ENCODE peak calls at places on chromosomes 7 and 10, in four cellular contexts. One of them, this sample, is unnamed.

GRCh38 chr7:99190359-99191009 is 17.4 kb downstream of the KPNA7 start:
- DNase-seq in H1: no peak
- DNase-seq in K562: no peak
- DNase-seq in HepG2: peak; percentile 71
- DNase-seq in this sample: no peak

GRCh38 chr10:114691442-114691941 is 33.4 kb upstream of the ABLIM1 start:
- DNase-seq in H1: no peak
- DNase-seq in K562: no peak
- DNase-seq in HepG2: peak; percentile 28
- DNase-seq in this sample: no peak

GRCh38 chr10:34526186-34526585 is 288.9 kb downstream of the PARD3 start:
- DNase-seq in H1: no peak
- DNase-seq in K562: no peak
- DNase-seq in HepG2: no peak
- DNase-seq in this sample: peak; percentile 50

GRCh38 chr7:36264123-36264916 is 111.3 kb downstream of the EEPD1 start:
- DNase-seq in H1: no peak
- DNase-seq in K562: no peak
- DNase-seq in HepG2: no peak
- DNase-seq in this sample: no peak

GRCh38 chr7:38317457-38318037 is 44.1 kb upstream of the TARP start:
- DNase-seq in H1: no peak
- DNase-seq in K562: no peak
- DNase-seq in HepG2: no peak
- DNase-seq in this sample: no peak

GRCh38 chr10:49187950-49188761 is at the start of gene TMEM273:
- DNase-seq in H1: no peak
- DNase-seq in K562: peak; percentile 62
- DNase-seq in HepG2: no peak
- DNase-seq in this sample: peak; percentile 32

GRCh38 chr10:114499630-114500190 is 95.4 kb upstream of the AFAP1L2 start:
- DNase-seq in H1: no peak
- DNase-seq in K562: no peak
- DNase-seq in HepG2: no peak
- DNase-seq in this sample: no peak

GRCh38 chr7:5143106-5143505 is 46.9 kb upstream of the WIPI2 start:
- DNase-seq in H1: no peak
- DNase-seq in K562: no peak
- DNase-seq in HepG2: no peak
- DNase-seq in this sample: no peak

GRCh38 chr10:130387936-130388580 is 251.9 kb downstream of the GLRX3 start:
- DNase-seq in H1: no peak
- DNase-seq in K562: no peak
- DNase-seq in HepG2: no peak
- DNase-seq in this sample: no peak

GRCh38 chr7:25686493-25686892 is 458.2 kb upstream of the NPVF start:
- DNase-seq in H1: no peak
- DNase-seq in K562: no peak
- DNase-seq in HepG2: no peak
- DNase-seq in this sample: no peak

GRCh38 chr7:33624172-33624571 is 281.2 kb upstream of the BMPER start:
- DNase-seq in H1: no peak
- DNase-seq in K562: no peak
- DNase-seq in HepG2: no peak
- DNase-seq in this sample: no peak

GRCh38 chr10:31064334-31064733 is 32.7 kb upstream of the ZNF438 start:
- DNase-seq in H1: no peak
- DNase-seq in K562: no peak
- DNase-seq in HepG2: no peak
- DNase-seq in this sample: no peak

GRCh38 chr7:152035807-152036206 is 10.3 kb downstream of the GALNT11 start:
- DNase-seq in H1: no peak
- DNase-seq in K562: no peak
- DNase-seq in HepG2: no peak
- DNase-seq in this sample: no peak

GRCh38 chr10:128310966-128311658 is 184.9 kb upstream of the MKI67 start:
- DNase-seq in H1: no peak
- DNase-seq in K562: no peak
- DNase-seq in HepG2: no peak
- DNase-seq in this sample: no peak

DNA sequence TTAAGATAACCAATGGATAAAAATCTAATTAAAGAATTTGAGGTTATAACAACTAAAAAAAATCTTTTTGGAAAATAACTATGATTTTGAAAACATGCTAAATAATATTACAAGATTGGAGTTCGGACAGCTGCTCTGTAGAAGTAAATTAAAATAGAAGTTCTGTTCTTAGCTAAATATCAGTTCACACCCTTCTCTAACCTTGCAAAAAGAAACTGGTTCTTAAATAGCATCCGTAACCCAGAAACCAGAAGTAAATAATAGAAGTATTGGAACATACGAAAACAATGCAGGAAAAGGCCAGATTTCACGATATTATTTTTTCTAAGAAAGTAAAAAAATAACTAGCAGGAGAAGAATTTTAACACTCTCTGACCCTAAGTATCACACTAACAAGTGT is 164.7 kb downstream of the PRKG1 start:
- DNase-seq in H1: no peak
- DNase-seq in K562: no peak
- DNase-seq in HepG2: no peak
- DNase-seq in this sample: no peak
- TF ChIP-seq CTCF in H1: no peak
- TF ChIP-seq CTCF in K562: no peak
- TF ChIP-seq CTCF in HepG2: no peak
- TF ChIP-seq CTCF in this sample: no peak

DNA sequence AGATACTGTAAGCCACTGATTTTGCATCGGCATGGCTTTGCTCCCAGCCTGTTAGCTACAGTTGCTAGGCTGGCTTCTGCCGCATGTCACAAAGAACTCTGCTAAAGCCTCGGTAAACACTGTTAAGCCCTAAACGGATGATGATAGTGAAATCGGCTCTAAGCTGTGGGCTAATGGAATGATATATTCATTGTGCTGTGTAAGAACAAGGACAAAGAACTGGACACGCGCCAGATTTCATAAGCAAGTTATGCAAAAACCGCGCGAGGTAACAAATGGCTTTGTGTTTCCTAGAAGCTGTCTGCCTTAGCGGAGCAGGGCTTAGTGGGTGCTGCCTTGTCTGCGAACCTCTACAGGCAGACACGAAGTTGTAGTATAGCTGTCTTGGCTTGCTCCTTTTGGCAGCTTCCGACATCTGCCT is 331.3 kb upstream of the COBL start:
- DNase-seq in H1: no peak
- DNase-seq in K562: no peak
- DNase-seq in HepG2: peak; percentile 49
- DNase-seq in this sample: no peak
- H2AFZ ChIP-seq in H1: peak overlapping the region; percentile 23
- H2AFZ ChIP-seq in K562: no peak overlapping the region
- H2AFZ ChIP-seq in HepG2: no peak overlapping the region
- H2AFZ ChIP-seq in this sample: no peak overlapping the region

GRCh38 chr10:25504306-25504705 is 329.5 kb downstream of the GPR158 start:
- DNase-seq in H1: no peak
- DNase-seq in K562: no peak
- DNase-seq in HepG2: no peak
- DNase-seq in this sample: no peak
- TF ChIP-seq JUN in H1: no peak
- TF ChIP-seq JUN in K562: no peak
- TF ChIP-seq JUN in HepG2: no peak
- TF ChIP-seq JUN in this sample: no peak

DNA sequence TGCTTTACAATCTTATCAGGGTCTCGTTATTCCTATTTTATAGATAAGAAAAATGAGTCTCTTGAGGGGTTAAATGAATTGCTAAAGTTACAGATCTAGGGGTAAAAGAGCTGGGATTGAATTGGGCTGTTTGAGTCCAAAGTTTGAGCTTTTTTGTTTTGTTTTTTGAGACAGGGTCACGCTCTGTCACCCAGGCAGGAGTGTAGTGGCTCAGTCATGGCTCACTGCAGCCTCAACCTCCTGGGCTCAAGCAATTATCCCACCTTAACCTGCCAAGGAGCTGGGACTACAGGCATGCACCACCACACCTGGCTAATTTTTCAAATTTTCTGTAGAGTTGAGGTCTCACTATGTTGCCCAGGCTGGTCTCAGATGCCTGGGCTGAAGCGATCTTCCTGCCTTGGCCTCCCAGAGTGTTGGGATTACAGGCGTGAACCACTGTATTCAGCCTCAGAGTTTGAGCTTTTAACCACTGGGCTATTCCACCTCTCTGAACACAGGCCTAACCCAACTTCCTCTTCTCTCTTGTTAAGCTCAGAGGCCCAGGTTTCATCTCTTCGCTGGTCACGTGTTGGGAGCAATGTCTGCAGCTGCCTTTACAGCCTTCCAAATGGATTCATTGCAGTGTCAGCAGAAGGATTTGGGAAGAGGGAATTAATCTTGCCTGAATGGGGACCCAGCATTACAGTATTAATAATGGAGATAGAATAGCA is 7.9 kb downstream of the SUFU start:
- DNase-seq in H1: no peak
- DNase-seq in K562: no peak
- DNase-seq in HepG2: no peak
- DNase-seq in this sample: no peak
- TF ChIP-seq CTCF in H1: no peak
- TF ChIP-seq CTCF in K562: no peak
- TF ChIP-seq CTCF in HepG2: no peak
- TF ChIP-seq CTCF in this sample: no peak

GRCh38 chr7:47515305-47515834 is 66.5 kb downstream of the TNS3 start:
- DNase-seq in H1: no peak
- DNase-seq in K562: no peak
- DNase-seq in HepG2: no peak
- DNase-seq in this sample: no peak

GRCh38 chr7:47512481-47513176 is 69.3 kb downstream of the TNS3 start:
- DNase-seq in H1: no peak
- DNase-seq in K562: no peak
- DNase-seq in HepG2: peak; percentile 41
- DNase-seq in this sample: no peak

GRCh38 chr7:47513741-47514241 is 68.1 kb downstream of the TNS3 start:
- DNase-seq in H1: no peak
- DNase-seq in K562: no peak
- DNase-seq in HepG2: no peak
- DNase-seq in this sample: no peak

GRCh38 chr7:47514818-47515217 is 67.1 kb downstream of the TNS3 start:
- DNase-seq in H1: no peak
- DNase-seq in K562: no peak
- DNase-seq in HepG2: no peak
- DNase-seq in this sample: no peak

DNA sequence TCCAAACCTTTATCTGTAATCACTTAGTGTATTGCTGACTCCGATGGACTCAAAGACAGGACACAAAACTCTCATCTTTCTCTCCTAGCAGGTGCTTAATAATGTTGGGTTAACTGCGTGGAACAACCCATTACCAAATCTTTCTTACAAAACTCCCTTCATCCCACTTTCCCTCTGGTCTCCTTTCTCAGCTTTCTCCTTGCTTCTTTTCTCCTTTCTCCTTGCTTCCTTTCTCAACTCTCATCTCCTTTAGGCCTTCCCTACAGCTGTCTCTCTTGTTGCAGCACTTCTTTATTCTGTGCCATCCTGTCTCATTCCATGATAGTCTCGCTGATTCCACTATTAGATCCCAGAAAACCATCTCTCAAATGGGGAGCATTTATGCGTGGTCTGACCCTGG is 67.5 kb downstream of the TNS3 start:
- DNase-seq in H1: no peak
- DNase-seq in K562: no peak
- DNase-seq in HepG2: no peak
- DNase-seq in this sample: no peak
- H2AFZ ChIP-seq in H1: no peak overlapping the region
- H2AFZ ChIP-seq in K562: no peak overlapping the region
- H2AFZ ChIP-seq in HepG2: no peak overlapping the region
- H2AFZ ChIP-seq in this sample: no peak overlapping the region

This sample was measured in endothelial cell of umbilical vein.